ENCODE peak calls at places on chromosomes 13 and 19, in nine cellular contexts. T is uterus, K is fibroblast of mammary gland, L is IMR-90, F is foreskin fibroblast, G is tibial artery, Y is AG04450, H is suprapubic skin, X is cardiac muscle cell. R is an unnamed sample.

GRCh38 chr13:43516401-43516826 is 270.4 kb downstream of the ENOX1 start:
- DNase-seq in T (peak; percentile 77), K (peak; percentile 90), L (peak; percentile 58), F (peak; percentile 52), G (peak; percentile 31), Y (peak; percentile 65), H (no peak), X (peak; percentile 12), R (no peak)

GRCh38 chr13:74570834-74571233 is 436.6 kb upstream of the KLF12 start:
- DNase-seq in T (no peak), K (peak; percentile 47), L (peak; percentile 43), F (no peak), G (no peak), Y (peak; percentile 10), H (no peak), X (no peak), R (no peak)

GRCh38 chr13:21673592-21674270 is 2.9 kb downstream of the FGF9 start:
- DNase-seq in T (no peak), K (no peak), L (peak; percentile 36), F (peak; percentile 19), G (no peak), Y (no peak), H (no peak), X (peak; percentile 84), R (no peak)

GRCh38 chr19:18477042-18477760 is 39.3 kb upstream of the ISYNA1 start:
- DNase-seq in T (no peak), K (no peak), L (no peak), F (no peak), G (no peak), Y (no peak), H (no peak), X (no peak), R (no peak)

GRCh38 chr13:98181106-98181815 is 4.2 kb upstream of the RNF113B start:
- DNase-seq in T (no peak), K (no peak), L (no peak), F (no peak), G (no peak), Y (no peak), H (no peak), X (no peak), R (no peak)

GRCh38 chr19:14474827-14475226 is 327 bp downstream of the PTGER1 start:
- DNase-seq in T (no peak), K (no peak), L (no peak), F (no peak), G (no peak), Y (no peak), H (no peak), X (no peak), R (no peak)

GRCh38 chr13:113357529-113357928 is 6.4 kb downstream of the GRTP1 start:
- DNase-seq in T (no peak), K (peak; percentile 72), L (peak; percentile 89), F (peak; percentile 83), G (no peak), Y (peak; percentile 36), H (no peak), X (no peak), R (no peak)

GRCh38 chr19:28327905-28328304 is 885.0 kb downstream of the UQCRFS1 start:
- DNase-seq in T (no peak), K (no peak), L (no peak), F (no peak), G (no peak), Y (no peak), H (no peak), X (no peak), R (no peak)

DNA sequence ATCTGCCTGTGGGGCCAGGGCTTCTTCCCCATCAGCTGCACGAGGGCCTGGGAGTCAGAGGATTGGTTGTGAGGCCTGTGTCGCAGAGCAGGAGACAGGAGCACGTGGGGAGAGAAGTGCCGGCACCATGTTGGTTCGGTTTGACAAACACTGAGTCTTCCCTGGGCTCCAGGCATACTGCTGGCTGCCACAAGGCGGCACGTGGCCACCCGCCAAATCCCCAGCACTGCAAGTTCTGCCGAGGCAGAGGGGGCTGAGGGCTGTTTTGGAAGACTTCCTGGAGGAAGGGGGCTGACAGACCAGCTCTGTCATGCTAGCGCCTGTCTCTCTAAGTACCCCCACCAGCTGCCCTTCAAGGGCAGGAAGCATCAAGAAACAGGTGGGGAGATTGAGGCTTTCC is 9.5 kb downstream of the SHANK1 start:
- DNase-seq in T (no peak), K (no peak), L (no peak), F (no peak), G (no peak), Y (no peak), H (no peak), X (no peak), R (no peak)
- TF ChIP-seq CTCF in T (no peak), K (no peak), L (peak; percentile 10), F (peak; percentile 7), G (no peak), Y (peak; percentile 36), H (peak; percentile 9), X (peak; percentile 19), R (no peak)

GRCh38 chr19:40576585-40577451 is at the start of gene SHKBP1:
- DNase-seq in T (peak; percentile 96), K (peak; percentile 94), L (peak; percentile 92), F (peak; percentile 92), G (peak; percentile 94), Y (peak; percentile 86), H (peak; percentile 96), X (peak; percentile 94), R (peak; percentile 92)

GRCh38 chr19:40578442-40578908 is 1.8 kb downstream of the SHKBP1 start:
- DNase-seq in T (no peak), K (peak; percentile 40), L (peak; percentile 41), F (no peak), G (no peak), Y (no peak), H (no peak), X (no peak), R (no peak)

GRCh38 chr19:40571831-40572495 is 4.7 kb upstream of the SHKBP1 start:
- DNase-seq in T (no peak), K (no peak), L (no peak), F (no peak), G (no peak), Y (no peak), H (no peak), X (no peak), R (no peak)

GRCh38 chr19:40576181-40576584 is 490 bp upstream of the SHKBP1 start:
- DNase-seq in T (no peak), K (no peak), L (no peak), F (no peak), G (no peak), Y (no peak), H (no peak), X (no peak), R (no peak)

DNA sequence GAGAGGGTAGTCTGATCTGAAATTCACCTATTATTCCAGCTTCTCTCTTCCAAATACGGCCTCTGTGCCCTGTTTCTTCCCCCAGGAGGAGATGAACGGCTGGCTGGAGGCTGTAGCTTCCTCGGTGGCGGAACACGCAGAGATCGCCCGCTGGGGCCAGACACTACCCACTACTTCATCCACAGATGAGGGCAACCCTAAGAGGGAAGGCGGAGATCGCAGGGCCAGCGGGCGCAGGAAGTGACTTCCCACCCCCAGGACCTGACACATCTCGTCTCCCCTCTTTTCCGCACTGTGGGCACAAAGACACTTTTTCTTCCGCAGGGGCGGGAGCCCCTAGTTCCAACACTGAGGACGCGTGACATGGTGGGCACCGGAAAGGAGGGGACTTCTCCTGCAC is 1.3 kb upstream of the SHKBP1 start:
- DNase-seq in T (no peak), K (no peak), L (no peak), F (no peak), G (no peak), Y (no peak), H (no peak), X (no peak), R (no peak)
- H3K4me3 ChIP-seq in T (no peak overlapping the region), K (no peak overlapping the region), L (no peak overlapping the region), F (no peak overlapping the region), G (no peak overlapping the region), Y (no peak overlapping the region), H (no peak overlapping the region), X (no peak overlapping the region), R (no peak overlapping the region)

DNA sequence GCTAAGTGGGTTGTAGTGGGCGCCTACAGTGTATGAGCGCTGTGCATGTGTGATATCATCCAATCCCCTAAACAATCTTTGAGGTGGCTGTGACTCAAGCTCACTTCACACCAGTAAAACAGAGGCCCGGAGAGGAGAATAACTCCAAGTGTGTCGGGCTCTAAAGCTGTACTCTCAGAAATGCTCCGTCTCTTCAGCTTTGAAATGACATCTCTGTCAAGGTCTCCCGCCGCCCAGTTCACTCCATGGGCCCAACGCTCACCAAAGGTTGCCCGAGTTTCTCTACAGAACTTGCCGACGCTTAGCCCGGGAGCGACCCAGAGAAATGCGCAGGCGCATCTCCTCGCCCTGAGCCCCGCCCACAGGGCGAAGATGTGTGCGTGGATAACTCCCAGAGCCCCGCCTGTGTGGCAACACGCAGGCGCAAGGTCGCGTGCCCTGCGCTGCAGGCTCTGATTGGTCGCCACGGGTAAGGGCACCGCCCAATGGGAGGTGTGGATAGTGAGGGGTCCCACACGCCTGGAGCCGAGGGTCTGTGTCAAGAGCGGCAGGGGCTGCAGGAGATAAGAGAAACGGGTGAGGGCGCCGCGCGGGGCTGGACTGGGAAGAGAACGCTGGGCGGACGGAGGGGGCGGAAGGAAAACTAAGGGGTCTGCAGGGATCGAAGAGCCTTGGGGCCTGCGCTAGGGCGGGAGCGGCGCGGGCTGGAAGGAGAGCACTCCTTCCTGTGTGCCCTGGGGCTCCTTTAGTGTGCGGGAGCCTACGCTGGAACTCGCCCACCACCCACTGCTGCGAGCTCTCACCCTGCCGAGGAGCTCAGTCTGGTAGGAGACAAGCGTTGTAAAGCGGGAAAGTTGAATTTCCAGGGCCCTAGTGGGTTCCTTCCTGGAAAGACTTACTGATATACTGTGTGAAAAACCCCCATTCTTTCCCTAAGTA is at the start of gene ZNF526:
- DNase-seq in T (peak; percentile 96), K (peak; percentile 96), L (peak; percentile 97), F (peak; percentile 97), G (peak; percentile 98), Y (peak; percentile 94), H (peak; percentile 99), X (peak; percentile 98), R (peak; percentile 95)
- TF ChIP-seq CTCF in T (peak; percentile 3), K (no peak), L (peak; percentile 10), F (no peak), G (no peak), Y (no peak), H (no peak), X (no peak), R (no peak)

GRCh38 chr19:1313695-1314613 is 28.3 kb downstream of the EFNA2 start:
- DNase-seq in T (no peak), K (no peak), L (no peak), F (no peak), G (no peak), Y (no peak), H (no peak), X (no peak), R (no peak)

GRCh38 chr19:1316466-1316865 is 30.8 kb downstream of the EFNA2 start:
- DNase-seq in T (no peak), K (no peak), L (no peak), F (no peak), G (no peak), Y (no peak), H (no peak), X (no peak), R (no peak)

GRCh38 chr19:1317274-1317673 is 31.6 kb downstream of the EFNA2 start:
- DNase-seq in T (no peak), K (no peak), L (no peak), F (no peak), G (no peak), Y (no peak), H (no peak), X (no peak), R (no peak)

GRCh38 chr19:1312732-1313694 is 27.3 kb downstream of the EFNA2 start:
- DNase-seq in T (no peak), K (peak; percentile 22), L (peak; percentile 58), F (peak; percentile 15), G (no peak), Y (peak; percentile 16), H (no peak), X (no peak), R (no peak)

GRCh38 chr19:1315470-1316166 is 29.9 kb downstream of the EFNA2 start:
- DNase-seq in T (no peak), K (peak; percentile 34), L (peak; percentile 25), F (peak; percentile 36), G (no peak), Y (no peak), H (no peak), X (peak; percentile 67), R (no peak)
- H3K4me3 ChIP-seq in T (no peak overlapping the region), K (no peak overlapping the region), L (peak overlapping the region; percentile 5), F (no peak overlapping the region), G (peak overlapping the region; percentile 27), Y (no peak overlapping the region), H (peak overlapping the region; percentile 39), X (peak overlapping the region; percentile 20), R (no peak overlapping the region)

R was measured in GM12864.